ENCODE peak calls at places on chromosomes 1 and 21, in seven cellular contexts. T, W, I, P, R, V and S are unnamed samples.

GRCh38 chr1:95232646-95233320 is 1.2 kb upstream of the RWDD3 start:
- DNase-seq in T (peak), W (no peak), I (no peak), P (no peak), R (no peak), V (no peak), S (no peak)

GRCh38 chr1:55955237-55955636 is 624.1 kb downstream of the PLPP3 start:
- DNase-seq in T (peak), W (no peak), I (no peak), P (no peak), R (no peak), V (no peak), S (no peak)

GRCh38 chr1:153790996-153791855 is 16.0 kb downstream of the SLC27A3 start:
- DNase-seq in T (peak), W (peak), I (no peak), P (no peak), R (no peak), V (no peak), S (peak)

GRCh38 chr1:229887043-229887822 is 179.8 kb upstream of the GALNT2 start:
- DNase-seq in T (no peak), W (no peak), I (no peak), P (no peak), R (peak), V (peak), S (no peak)

GRCh38 chr1:236734141-236734765 is 48.0 kb downstream of the ACTN2 start:
- DNase-seq in T (no peak), W (peak), I (no peak), P (no peak), R (no peak), V (no peak), S (no peak)

GRCh38 chr21:34887729-34888568 is 161.2 kb downstream of the RUNX1 start:
- DNase-seq in T (peak), W (peak), I (peak), P (peak), R (peak), V (peak), S (peak)

GRCh38 chr1:2939041-2939552 is 82.2 kb upstream of the ACTRT2 start:
- DNase-seq in T (no peak), W (no peak), I (no peak), P (peak), R (no peak), V (no peak), S (no peak)

GRCh38 chr1:220028496-220028895 is 17.8 kb downstream of the EPRS1 start:
- DNase-seq in T (no peak), W (no peak), I (no peak), P (no peak), R (no peak), V (no peak), S (no peak)

GRCh38 chr21:15659768-15660423 is 69.9 kb upstream of the USP25 start:
- DNase-seq in T (no peak), W (no peak), I (peak), P (no peak), R (no peak), V (no peak), S (no peak)

GRCh38 chr1:31593770-31594632 is 17.7 kb downstream of the TINAGL1 start:
- DNase-seq in T (peak), W (peak), I (no peak), P (peak), R (peak), V (peak), S (peak)

GRCh38 chr1:215479567-215479966 is 87.5 kb upstream of the KCTD3 start:
- DNase-seq in T (no peak), W (no peak), I (no peak), P (no peak), R (no peak), V (no peak), S (no peak)

GRCh38 chr1:236147068-236147467 is 4.7 kb downstream of the GPR137B start:
- DNase-seq in T (no peak), W (no peak), I (no peak), P (no peak), R (no peak), V (no peak), S (no peak)

GRCh38 chr1:116910379-116911165 is 856 bp downstream of the PTGFRN start:
- DNase-seq in T (no peak), W (peak), I (no peak), P (peak), R (peak), V (peak), S (peak)

GRCh38 chr21:34156957-34157356 is 83.6 kb downstream of the MRPS6 start:
- DNase-seq in T (no peak), W (no peak), I (no peak), P (no peak), R (no peak), V (no peak), S (no peak)

GRCh38 chr1:96992871-96993270 is 271.3 kb downstream of the PTBP2 start:
- DNase-seq in T (peak), W (no peak), I (no peak), P (no peak), R (no peak), V (no peak), S (no peak)

GRCh38 chr21:27300770-27301169 is 333.9 kb upstream of the ADAMTS5 start:
- DNase-seq in T (peak), W (no peak), I (no peak), P (no peak), R (no peak), V (no peak), S (no peak)

GRCh38 chr1:179440971-179441370 is 75.2 kb downstream of the AXDND1 start:
- DNase-seq in T (no peak), W (no peak), I (no peak), P (no peak), R (no peak), V (no peak), S (no peak)

GRCh38 chr1:179437171-179437570 is 71.4 kb downstream of the AXDND1 start:
- DNase-seq in T (no peak), W (no peak), I (no peak), P (no peak), R (no peak), V (no peak), S (no peak)

GRCh38 chr1:179445593-179445992 is 79.8 kb downstream of the AXDND1 start:
- DNase-seq in T (no peak), W (no peak), I (no peak), P (no peak), R (no peak), V (no peak), S (no peak)

DNA sequence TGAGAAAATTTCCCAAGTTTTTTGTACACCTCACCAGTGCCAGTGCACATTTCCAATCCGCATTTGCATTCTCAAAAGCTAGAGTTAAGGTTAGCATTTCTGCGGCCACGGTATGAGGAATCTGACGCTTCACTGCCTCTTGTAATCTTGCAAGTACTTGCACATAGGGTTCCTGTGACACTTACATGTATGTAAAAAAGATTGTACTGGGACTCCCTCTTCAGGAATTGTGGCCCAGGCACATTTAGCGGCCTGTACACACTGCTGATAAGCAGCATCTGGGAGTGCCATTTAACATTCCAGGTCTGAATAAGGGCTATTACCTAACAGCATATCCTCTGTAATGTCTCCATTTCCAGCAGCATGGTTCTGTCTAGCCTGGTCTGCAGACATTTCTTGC is 75.7 kb downstream of the AXDND1 start:
- DNase-seq in T (no peak), W (no peak), I (no peak), P (no peak), R (no peak), V (no peak), S (no peak)
- TF ChIP-seq CTCF in T (no peak), W (no peak), I (no peak), P (no peak), R (no peak), V (no peak), S (no peak)

GRCh38 chr1:170250531-170251276 is 104.9 kb downstream of the NTMT2 start:
- DNase-seq in T (no peak), W (no peak), I (no peak), P (no peak), R (no peak), V (no peak), S (no peak)
- TF ChIP-seq CTCF in T (no peak), W (no peak), I (no peak), P (no peak), R (no peak), V (no peak), S (no peak)

DNA sequence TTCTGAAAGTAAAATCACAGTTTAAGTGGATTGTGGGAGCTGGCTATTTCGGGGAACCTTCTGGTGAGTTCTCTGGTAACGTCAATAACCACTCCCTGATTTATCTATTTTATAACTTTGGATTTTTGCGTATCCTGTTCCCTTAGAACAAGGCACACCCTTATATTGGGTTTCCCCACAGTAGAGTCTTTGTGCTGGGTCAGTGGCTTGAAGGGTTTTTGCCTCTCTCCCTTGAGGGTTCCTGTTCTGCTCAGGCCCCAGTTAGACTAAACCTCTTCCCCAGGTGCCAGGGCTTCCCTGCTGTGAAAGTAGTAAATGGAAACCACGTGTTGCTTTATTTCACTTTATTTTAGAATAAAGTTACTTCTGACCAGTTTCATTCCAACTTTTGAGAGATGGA is 21.4 kb downstream of the CCN1 start:
- DNase-seq in T (no peak), W (no peak), I (no peak), P (no peak), R (no peak), V (no peak), S (no peak)
- TF ChIP-seq CTCF in T (no peak), W (no peak), I (no peak), P (no peak), R (no peak), V (no peak), S (no peak)

DNA sequence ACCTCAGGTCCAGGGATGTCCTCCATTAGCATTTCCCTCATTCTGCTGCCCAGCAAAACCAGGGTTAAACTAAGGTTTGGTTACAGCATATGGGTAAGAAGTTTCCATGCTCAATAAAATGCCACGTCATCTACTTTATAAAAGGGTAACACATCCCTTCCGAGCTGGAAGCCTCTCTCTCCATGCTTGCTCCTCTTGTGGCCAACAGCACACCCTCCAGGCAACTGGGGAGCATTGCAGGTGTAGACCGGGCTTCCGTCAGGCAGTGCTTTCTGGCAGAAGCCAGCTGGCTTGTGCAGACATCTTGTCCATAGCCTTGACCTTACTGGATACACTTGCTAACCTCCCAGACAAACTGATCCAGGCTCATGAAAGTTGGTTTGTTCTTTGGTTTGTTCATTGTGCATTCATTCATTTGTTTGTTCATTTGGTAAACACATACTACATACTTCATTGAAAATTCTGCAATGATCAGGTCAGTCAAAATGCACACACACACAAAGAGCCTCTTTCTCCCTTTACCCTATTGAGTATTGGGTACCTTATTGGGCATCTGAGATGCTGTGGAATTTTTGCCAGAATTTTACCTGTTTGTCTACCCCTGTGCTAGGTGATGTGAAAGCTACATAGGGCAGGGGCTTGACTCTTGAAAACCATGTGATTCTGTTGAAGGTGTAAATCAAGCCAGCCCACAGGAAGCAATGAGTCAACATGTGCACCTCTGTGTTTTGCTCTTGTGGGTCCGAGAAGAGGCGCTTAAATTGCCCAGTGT is 422.8 kb downstream of the CAMTA1 start:
- DNase-seq in T (peak), W (peak), I (peak), P (no peak), R (no peak), V (peak), S (peak)
- TF ChIP-seq CTCF in T (peak), W (peak), I (peak), P (no peak), R (peak), V (peak), S (peak)

GRCh38 chr1:19067187-19067911 is 110.9 kb upstream of the IFFO2 start:
- DNase-seq in T (no peak), W (no peak), I (no peak), P (no peak), R (no peak), V (no peak), S (no peak)
- TF ChIP-seq CTCF in T (no peak), W (no peak), I (no peak), P (no peak), R (no peak), V (no peak), S (no peak)

DNA sequence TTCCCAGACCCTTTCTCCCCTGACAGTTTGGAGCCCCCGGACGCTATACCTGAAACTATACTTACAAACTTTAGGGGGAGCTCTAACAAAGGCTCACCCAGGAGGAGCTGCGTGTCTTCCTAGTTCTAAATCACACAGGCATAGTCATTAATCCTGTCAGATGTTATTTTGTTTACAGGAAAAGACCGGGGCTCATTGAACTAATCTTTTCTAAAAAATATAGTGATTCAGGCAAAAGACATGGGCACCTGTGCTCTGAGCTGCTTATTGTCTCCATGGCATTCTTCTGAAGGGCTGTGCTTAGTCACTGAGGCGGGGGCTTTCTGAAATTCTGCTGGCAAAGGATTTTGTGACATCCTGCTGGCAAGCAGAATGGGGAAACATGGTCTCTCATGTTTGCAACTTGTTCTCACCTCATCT is 1577.0 kb downstream of the NCAM2 start:
- DNase-seq in T (no peak), W (no peak), I (no peak), P (no peak), R (no peak), V (no peak), S (no peak)
- TF ChIP-seq CTCF in T (no peak), W (no peak), I (no peak), P (no peak), R (peak), V (peak), S (no peak)

GRCh38 chr1:45302505-45303331 is 24.0 kb upstream of the HPDL start:
- DNase-seq in T (no peak), W (no peak), I (no peak), P (peak), R (peak), V (no peak), S (no peak)

GRCh38 chr1:45297604-45298356 is 28.9 kb upstream of the HPDL start:
- DNase-seq in T (no peak), W (no peak), I (no peak), P (no peak), R (peak), V (no peak), S (no peak)

GRCh38 chr1:45299296-45299695 is 27.4 kb upstream of the HPDL start:
- DNase-seq in T (no peak), W (no peak), I (no peak), P (no peak), R (peak), V (no peak), S (no peak)

GRCh38 chr1:45300669-45300997 is 26.1 kb upstream of the HPDL start:
- DNase-seq in T (no peak), W (no peak), I (no peak), P (no peak), R (no peak), V (no peak), S (no peak)

DNA sequence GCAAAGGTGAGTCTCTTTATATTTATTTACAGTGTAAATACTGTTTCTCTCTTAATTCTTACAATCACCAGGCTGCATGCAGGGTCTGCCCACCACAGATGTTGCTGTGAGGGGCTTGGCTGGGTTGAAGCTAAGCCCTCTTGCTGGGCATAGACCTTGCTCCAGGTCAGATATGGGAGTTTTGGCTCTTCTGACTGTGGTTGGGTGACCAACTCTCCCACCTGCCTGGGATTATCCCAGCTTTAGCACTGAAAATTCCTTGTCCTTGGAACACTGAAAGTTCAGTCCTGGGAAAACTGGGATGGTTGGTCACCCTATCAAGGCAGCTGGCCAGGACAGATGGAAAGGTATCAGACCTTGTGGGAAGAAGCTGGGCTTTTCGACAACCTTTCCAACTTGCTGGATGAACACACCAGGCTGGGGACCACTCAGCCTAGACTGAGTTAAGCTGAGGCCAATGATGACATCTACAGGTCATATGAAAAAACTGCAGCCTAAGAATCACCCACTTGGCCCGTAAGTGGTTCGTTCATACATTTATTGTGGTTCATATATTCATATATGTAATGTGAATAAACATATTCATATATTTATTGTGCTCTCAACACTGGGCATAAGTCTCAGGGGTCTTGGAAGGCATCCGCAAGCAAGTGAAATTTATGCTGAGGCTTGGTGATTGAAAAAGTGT is 26.6 kb upstream of the HPDL start:
- DNase-seq in T (peak), W (peak), I (peak), P (peak), R (peak), V (peak), S (peak)
- TF ChIP-seq CTCF in T (peak), W (peak), I (peak), P (peak), R (peak), V (peak), S (peak)